ENCODE peak calls at places on chromosome 18, in eight cellular contexts. E, F, I, W, B, V, A and U are unnamed samples.
A peak's percentile ranks its signal among the peaks of the same experiment; 100 is the strongest.

GRCh38 chr18:26040051-26040656 is 50.3 kb downstream of the SS18 start:
- DNase-seq in E (no peak), F (no peak), I (no peak), W (no peak), B (no peak), V (no peak), A (no peak), U (no peak)

GRCh38 chr18:66523219-66523991 is 80.5 kb downstream of the CDH19 start:
- DNase-seq in E (no peak), F (no peak), I (no peak), W (no peak), B (no peak), V (no peak), A (no peak), U (no peak)

GRCh38 chr18:74310411-74310810 is 5.2 kb upstream of the C18orf63 start:
- DNase-seq in E (no peak), F (peak; percentile 29), I (no peak), W (no peak), B (no peak), V (no peak), A (no peak), U (no peak)

GRCh38 chr18:30245756-30246515 is 796.6 kb downstream of the DSC3 start:
- DNase-seq in E (no peak), F (peak; percentile 30), I (no peak), W (no peak), B (no peak), V (no peak), A (no peak), U (no peak)

GRCh38 chr18:23200751-23201150 is 65.5 kb downstream of the CABLES1 start:
- DNase-seq in E (no peak), F (no peak), I (peak; percentile 43), W (no peak), B (no peak), V (no peak), A (no peak), U (no peak)

GRCh38 chr18:57575542-57575941 is 11.0 kb downstream of the FECH start:
- DNase-seq in E (no peak), F (no peak), I (no peak), W (no peak), B (no peak), V (no peak), A (no peak), U (no peak)

GRCh38 chr18:75213610-75214009 is 3.0 kb downstream of the TSHZ1 start:
- DNase-seq in E (no peak), F (peak; percentile 86), I (no peak), W (no peak), B (no peak), V (no peak), A (no peak), U (no peak)

GRCh38 chr18:79169958-79170555 is 100.9 kb downstream of the ATP9B start:
- DNase-seq in E (no peak), F (peak; percentile 33), I (no peak), W (no peak), B (no peak), V (no peak), A (peak; percentile 56), U (no peak)

GRCh38 chr18:11500153-11501122 is 109.0 kb upstream of the SLC35G4 start:
- DNase-seq in E (no peak), F (peak; percentile 100), I (no peak), W (no peak), B (no peak), V (peak; percentile 22), A (peak; percentile 92), U (no peak)

GRCh38 chr18:21593540-21594257 is 6.8 kb downstream of the ESCO1 start:
- DNase-seq in E (no peak), F (no peak), I (no peak), W (no peak), B (no peak), V (no peak), A (no peak), U (no peak)

GRCh38 chr18:57889841-57890240 is 86.7 kb upstream of the ATP8B1 start:
- DNase-seq in E (no peak), F (peak; percentile 52), I (no peak), W (no peak), B (no peak), V (no peak), A (no peak), U (no peak)

GRCh38 chr18:57980573-57981348 is 63.3 kb upstream of the NEDD4L start:
- DNase-seq in E (no peak), F (no peak), I (no peak), W (no peak), B (no peak), V (no peak), A (no peak), U (no peak)

GRCh38 chr18:389658-390357 is 110.7 kb downstream of the COLEC12 start:
- DNase-seq in E (no peak), F (peak; percentile 85), I (no peak), W (peak; percentile 12), B (no peak), V (peak; percentile 18), A (no peak), U (no peak)

DNA sequence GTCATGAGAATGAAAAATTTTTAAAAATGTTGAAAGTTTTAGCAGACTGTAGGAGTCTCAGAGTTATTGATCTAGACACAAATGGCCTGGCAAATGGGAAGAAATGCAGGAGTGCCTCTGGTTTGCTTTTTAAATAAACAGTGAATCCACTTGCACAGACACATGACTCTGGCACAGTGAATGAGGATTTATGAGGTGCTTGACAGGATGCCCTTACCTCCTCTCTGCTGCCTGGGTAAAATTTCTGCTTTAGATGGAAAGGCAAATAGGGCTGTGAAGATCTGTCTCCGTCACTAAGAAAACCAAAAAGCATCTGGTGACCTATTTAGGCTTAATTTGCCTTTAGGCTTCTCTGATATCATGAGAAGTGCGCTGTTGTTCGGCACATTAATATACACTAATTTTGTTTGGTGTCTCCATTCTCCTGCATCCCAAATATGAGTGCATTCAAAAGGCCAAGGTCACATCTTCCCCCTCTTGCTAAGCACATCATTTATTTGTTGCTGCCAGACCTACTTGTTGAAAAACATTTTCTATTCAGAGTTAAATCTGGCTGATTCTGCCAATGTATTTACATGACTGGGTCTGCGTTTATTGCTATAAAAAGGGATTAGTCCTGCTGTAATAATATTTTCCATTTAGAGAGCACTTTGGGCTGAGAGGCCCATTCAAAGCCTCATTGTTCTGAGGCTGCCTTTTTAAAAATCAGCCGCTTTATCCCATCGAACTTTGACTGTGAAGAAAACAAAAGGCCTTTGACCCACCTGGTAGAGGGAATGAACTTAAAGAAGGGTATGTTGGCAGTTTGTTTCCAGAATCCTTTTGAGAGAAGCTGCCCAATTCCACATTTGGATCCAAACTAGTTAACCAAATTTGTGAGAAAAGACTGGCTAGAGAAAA is 94.9 kb downstream of the RNF152 start:
- DNase-seq in E (no peak), F (no peak), I (no peak), W (no peak), B (no peak), V (no peak), A (no peak), U (no peak)
- TF ChIP-seq CTCF in E (no peak), F (no peak), I (no peak), W (no peak), B (no peak), V (no peak), A (no peak), U (no peak)

DNA sequence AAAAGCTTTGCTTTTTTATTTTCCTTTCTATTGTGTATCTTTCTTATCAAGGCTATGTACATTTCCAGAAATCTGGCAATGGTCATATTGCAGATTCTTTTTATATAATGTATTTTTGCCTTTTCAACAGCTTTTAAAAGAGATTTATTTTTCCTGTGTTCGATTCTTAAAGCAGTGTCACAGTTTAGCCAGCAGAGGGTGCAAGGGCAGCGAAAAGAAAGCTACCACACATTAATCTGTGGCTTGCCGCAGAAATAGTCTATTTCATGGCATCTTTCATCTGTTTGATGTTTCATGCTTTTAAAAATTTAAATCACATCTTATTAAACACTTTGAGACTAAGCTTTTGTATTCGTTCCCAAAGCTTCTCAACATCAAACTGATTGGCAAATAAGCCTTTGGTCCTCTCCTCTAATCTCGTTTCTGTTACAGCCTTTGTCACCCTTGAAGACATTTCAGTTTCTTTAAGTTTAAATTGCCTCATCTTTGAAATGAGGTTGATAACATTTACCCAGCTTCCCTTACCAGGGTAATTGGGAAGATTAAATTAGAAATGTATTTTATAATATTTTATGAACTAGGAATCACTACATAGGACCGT is 73.3 kb downstream of the PIK3C3 start:
- DNase-seq in E (no peak), F (peak; percentile 30), I (peak; percentile 29), W (peak; percentile 38), B (no peak), V (no peak), A (peak; percentile 22), U (no peak)
- TF ChIP-seq CTCF in E (peak; percentile 84), F (peak; percentile 87), I (peak; percentile 88), W (peak; percentile 73), B (peak; percentile 62), V (peak; percentile 74), A (peak; percentile 60), U (peak; percentile 78)

GRCh38 chr18:1585881-1586488 is 681.3 kb downstream of the ADCYAP1 start:
- DNase-seq in E (no peak), F (peak; percentile 25), I (peak; percentile 50), W (no peak), B (no peak), V (no peak), A (no peak), U (no peak)
- TF ChIP-seq CTCF in E (peak; percentile 68), F (no peak), I (peak; percentile 72), W (peak; percentile 79), B (no peak), V (peak; percentile 35), A (peak; percentile 33), U (peak; percentile 44)

DNA sequence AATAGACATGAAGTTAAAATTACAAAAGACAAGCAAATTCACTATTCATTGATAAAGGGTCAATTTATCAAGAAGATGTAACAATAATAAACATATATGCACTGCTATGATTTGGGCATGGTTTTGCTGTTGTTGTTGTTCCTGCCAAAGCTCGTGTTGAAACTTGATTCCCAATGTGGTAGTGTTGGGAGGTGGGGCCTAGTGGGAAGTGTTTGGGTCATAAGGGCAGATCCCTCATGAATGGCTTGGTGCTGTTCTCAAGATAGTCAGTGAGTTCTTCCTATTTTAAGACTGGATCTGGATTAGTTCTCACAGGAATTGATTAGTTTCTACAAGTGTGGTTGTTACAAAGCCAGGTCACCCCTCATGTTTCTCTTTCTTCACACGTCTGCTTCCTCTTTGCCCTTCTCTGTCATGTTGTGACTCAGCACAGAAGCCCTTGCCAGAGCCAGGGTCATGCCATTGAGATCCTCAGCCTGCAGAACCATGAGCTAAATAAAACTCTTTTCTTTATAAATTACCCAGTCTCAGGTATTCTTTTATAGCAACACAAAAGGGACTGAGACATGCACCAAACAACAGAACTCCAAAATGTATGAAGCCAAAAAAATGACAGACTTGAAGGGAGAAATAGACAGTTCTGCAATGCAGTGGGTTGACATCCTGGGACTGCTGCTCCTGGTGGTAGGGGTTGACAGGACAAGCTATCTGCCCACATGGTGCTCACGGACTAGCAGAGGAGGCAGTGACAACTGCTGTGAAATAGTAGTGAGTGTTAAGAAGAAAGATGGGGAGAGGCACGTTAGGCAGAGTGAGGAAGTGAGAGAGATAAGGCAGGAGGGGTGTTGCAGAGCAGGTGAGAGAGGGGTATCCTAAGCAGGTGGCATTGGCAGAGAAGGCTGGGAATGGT is 18.6 kb upstream of the SKA1 start:
- DNase-seq in E (no peak), F (no peak), I (no peak), W (no peak), B (no peak), V (peak; percentile 83), A (peak; percentile 55), U (peak; percentile 58)
- TF ChIP-seq CTCF in E (no peak), F (no peak), I (no peak), W (no peak), B (no peak), V (peak; percentile 71), A (no peak), U (peak; percentile 48)

GRCh38 chr18:62196079-62196478 is 9.0 kb downstream of the RELCH start:
- DNase-seq in E (no peak), F (no peak), I (no peak), W (no peak), B (no peak), V (no peak), A (no peak), U (no peak)
- TF ChIP-seq CTCF in E (peak; percentile 29), F (no peak), I (peak; percentile 42), W (peak; percentile 31), B (no peak), V (no peak), A (no peak), U (peak; percentile 3)